ENCODE peak calls at places on chromosomes 7 and 10, in eight cellular contexts. One of them, this sample, is unnamed.
A peak's percentile ranks its signal among the peaks of the same experiment; 100 is the strongest.

GRCh38 chr10:47361293-47361692 is 13.1 kb downstream of the RBP3 start:
- DNase-seq in stimulated activated naive CD8-positive, alpha-beta T cell treated with anti-CD3 and anti-CD28 coated beads, Interleukin-15, amount 100 ng/mL, for 72 hours: no peak
- DNase-seq in RCC 7860: no peak
- DNase-seq in kidney tubule cell: peak; percentile 30
- DNase-seq in cardiac septum: peak; percentile 65
- DNase-seq in ovary: no peak
- DNase-seq in AG04450: no peak
- DNase-seq in HAP-1: no peak
- DNase-seq in this sample: peak; percentile 65

GRCh38 chr7:28190077-28190476 is 9.5 kb upstream of the JAZF1 start:
- DNase-seq in HAP-1: no peak
- DNase-seq in kidney tubule cell: no peak
- DNase-seq in ovary: no peak
- DNase-seq in RCC 7860: no peak
- DNase-seq in AG04450: no peak
- DNase-seq in cardiac septum: no peak
- DNase-seq in stimulated activated naive CD8-positive, alpha-beta T cell treated with anti-CD3 and anti-CD28 coated beads, Interleukin-15, amount 100 ng/mL, for 72 hours: no peak
- DNase-seq in this sample: no peak

GRCh38 chr10:122113161-122113944 is 124.4 kb downstream of the TACC2 start:
- DNase-seq in ovary: peak; percentile 77
- DNase-seq in stimulated activated naive CD8-positive, alpha-beta T cell treated with anti-CD3 and anti-CD28 coated beads, Interleukin-15, amount 100 ng/mL, for 72 hours: peak; percentile 8
- DNase-seq in RCC 7860: peak; percentile 49
- DNase-seq in AG04450: peak; percentile 24
- DNase-seq in cardiac septum: peak; percentile 84
- DNase-seq in HAP-1: peak; percentile 58
- DNase-seq in kidney tubule cell: peak; percentile 77
- DNase-seq in this sample: peak; percentile 68

GRCh38 chr7:6293202-6293601 is 20.8 kb upstream of the CYTH3 start:
- DNase-seq in AG04450: no peak
- DNase-seq in cardiac septum: no peak
- DNase-seq in ovary: no peak
- DNase-seq in RCC 7860: no peak
- DNase-seq in HAP-1: no peak
- DNase-seq in stimulated activated naive CD8-positive, alpha-beta T cell treated with anti-CD3 and anti-CD28 coated beads, Interleukin-15, amount 100 ng/mL, for 72 hours: no peak
- DNase-seq in kidney tubule cell: no peak
- DNase-seq in this sample: no peak

GRCh38 chr10:91681361-91682276 is 48.7 kb upstream of the PPP1R3C start:
- DNase-seq in RCC 7860: no peak
- DNase-seq in ovary: no peak
- DNase-seq in kidney tubule cell: peak; percentile 50
- DNase-seq in cardiac septum: no peak
- DNase-seq in AG04450: no peak
- DNase-seq in HAP-1: no peak
- DNase-seq in stimulated activated naive CD8-positive, alpha-beta T cell treated with anti-CD3 and anti-CD28 coated beads, Interleukin-15, amount 100 ng/mL, for 72 hours: no peak
- DNase-seq in this sample: no peak

GRCh38 chr7:117479480-117480224 is at the start of gene CFTR:
- DNase-seq in kidney tubule cell: peak; percentile 24
- DNase-seq in AG04450: no peak
- DNase-seq in stimulated activated naive CD8-positive, alpha-beta T cell treated with anti-CD3 and anti-CD28 coated beads, Interleukin-15, amount 100 ng/mL, for 72 hours: no peak
- DNase-seq in cardiac septum: no peak
- DNase-seq in HAP-1: no peak
- DNase-seq in RCC 7860: no peak
- DNase-seq in ovary: no peak
- DNase-seq in this sample: no peak

GRCh38 chr7:140229591-140230516 is 53.1 kb upstream of the KDM7A start:
- DNase-seq in AG04450: no peak
- DNase-seq in stimulated activated naive CD8-positive, alpha-beta T cell treated with anti-CD3 and anti-CD28 coated beads, Interleukin-15, amount 100 ng/mL, for 72 hours: peak; percentile 48
- DNase-seq in RCC 7860: no peak
- DNase-seq in ovary: no peak
- DNase-seq in cardiac septum: no peak
- DNase-seq in HAP-1: no peak
- DNase-seq in kidney tubule cell: no peak
- DNase-seq in this sample: peak; percentile 17

GRCh38 chr7:35038340-35038738 is 1.1 kb upstream of the DPY19L1 start:
- DNase-seq in cardiac septum: no peak
- DNase-seq in stimulated activated naive CD8-positive, alpha-beta T cell treated with anti-CD3 and anti-CD28 coated beads, Interleukin-15, amount 100 ng/mL, for 72 hours: no peak
- DNase-seq in AG04450: no peak
- DNase-seq in RCC 7860: no peak
- DNase-seq in kidney tubule cell: no peak
- DNase-seq in ovary: no peak
- DNase-seq in HAP-1: peak; percentile 44
- DNase-seq in this sample: no peak

GRCh38 chr10:48924988-48925387 is 14.7 kb downstream of the LRRC18 start:
- DNase-seq in RCC 7860: no peak
- DNase-seq in ovary: no peak
- DNase-seq in stimulated activated naive CD8-positive, alpha-beta T cell treated with anti-CD3 and anti-CD28 coated beads, Interleukin-15, amount 100 ng/mL, for 72 hours: no peak
- DNase-seq in kidney tubule cell: no peak
- DNase-seq in AG04450: no peak
- DNase-seq in HAP-1: no peak
- DNase-seq in cardiac septum: no peak
- DNase-seq in this sample: no peak

GRCh38 chr10:12981570-12981969 is 19.9 kb downstream of the CCDC3 start:
- DNase-seq in ovary: no peak
- DNase-seq in RCC 7860: peak; percentile 28
- DNase-seq in AG04450: peak; percentile 29
- DNase-seq in stimulated activated naive CD8-positive, alpha-beta T cell treated with anti-CD3 and anti-CD28 coated beads, Interleukin-15, amount 100 ng/mL, for 72 hours: no peak
- DNase-seq in kidney tubule cell: peak; percentile 56
- DNase-seq in HAP-1: no peak
- DNase-seq in cardiac septum: no peak
- DNase-seq in this sample: no peak

GRCh38 chr7:150738092-150739044 is 1.1 kb downstream of the GIMAP5 start:
- DNase-seq in AG04450: no peak
- DNase-seq in ovary: no peak
- DNase-seq in stimulated activated naive CD8-positive, alpha-beta T cell treated with anti-CD3 and anti-CD28 coated beads, Interleukin-15, amount 100 ng/mL, for 72 hours: no peak
- DNase-seq in kidney tubule cell: peak; percentile 73
- DNase-seq in cardiac septum: no peak
- DNase-seq in RCC 7860: peak; percentile 40
- DNase-seq in HAP-1: no peak
- DNase-seq in this sample: no peak

GRCh38 chr7:116552616-116553015 is 27.8 kb downstream of the CAV1 start:
- DNase-seq in AG04450: no peak
- DNase-seq in stimulated activated naive CD8-positive, alpha-beta T cell treated with anti-CD3 and anti-CD28 coated beads, Interleukin-15, amount 100 ng/mL, for 72 hours: no peak
- DNase-seq in RCC 7860: peak; percentile 68
- DNase-seq in ovary: no peak
- DNase-seq in kidney tubule cell: peak; percentile 66
- DNase-seq in HAP-1: no peak
- DNase-seq in cardiac septum: no peak
- DNase-seq in this sample: no peak

GRCh38 chr7:103918928-103919868 is 70.3 kb downstream of the RELN start:
- DNase-seq in RCC 7860: no peak
- DNase-seq in ovary: no peak
- DNase-seq in stimulated activated naive CD8-positive, alpha-beta T cell treated with anti-CD3 and anti-CD28 coated beads, Interleukin-15, amount 100 ng/mL, for 72 hours: no peak
- DNase-seq in cardiac septum: no peak
- DNase-seq in kidney tubule cell: no peak
- DNase-seq in AG04450: no peak
- DNase-seq in HAP-1: no peak
- DNase-seq in this sample: no peak

This sample was measured in neural crest cell.